ENCODE peak calls at places on chromosomes 3 and 15, in four cellular contexts. B is HepG2, X is GM12878, C is H1. J is an unnamed sample.

GRCh38 chr15:51076898-51077564 is 17.7 kb downstream of the TNFAIP8L3 start:
- DNase-seq in X (peak), B (no peak), C (peak), J (peak)

GRCh38 chr3:48077835-48078234 is 61.6 kb upstream of the MAP4 start:
- DNase-seq in B (no peak), X (no peak), C (no peak), J (no peak)

GRCh38 chr15:89559865-89560264 is 15.4 kb upstream of the TICRR start:
- DNase-seq in B (no peak), C (no peak), X (no peak), J (no peak)

GRCh38 chr3:117447419-117447818 is 737.8 kb downstream of the TUSC7 start:
- DNase-seq in B (no peak), C (no peak), X (no peak), J (no peak)

GRCh38 chr3:60703956-60704736 is 547.1 kb downstream of the FHIT start:
- DNase-seq in B (no peak), X (no peak), C (no peak), J (no peak)

GRCh38 chr3:196219194-196219969 is 3.0 kb downstream of the SLC51A start:
- DNase-seq in B (no peak), C (no peak), X (peak), J (no peak)

GRCh38 chr3:94423566-94423965 is 360.7 kb downstream of the NSUN3 start:
- DNase-seq in B (no peak), X (no peak), C (no peak), J (no peak)

GRCh38 chr15:48627260-48627969 is 18.1 kb downstream of the FBN1 start:
- DNase-seq in B (no peak), C (no peak), X (no peak), J (no peak)

GRCh38 chr3:35675621-35676020 is 36.3 kb downstream of the ARPP21 start:
- DNase-seq in B (no peak), C (no peak), X (no peak), J (no peak)

GRCh38 chr3:195897081-195897852 is 11.1 kb downstream of the TNK2 start:
- DNase-seq in C (no peak), X (no peak), B (no peak), J (no peak)

GRCh38 chr3:127114337-127115070 is 78.4 kb upstream of the PRR23E start:
- DNase-seq in C (no peak), B (no peak), X (no peak), J (no peak)

GRCh38 chr3:43895573-43895972 is 204.8 kb downstream of the ABHD5 start:
- DNase-seq in B (no peak), C (no peak), X (no peak), J (no peak)

GRCh38 chr15:48191574-48192225 is at the start of gene CTXN2:
- DNase-seq in X (no peak), C (peak), B (no peak), J (no peak)

GRCh38 chr3:9203317-9203716 is 46.1 kb downstream of the SRGAP3 start:
- DNase-seq in C (no peak), B (no peak), X (no peak), J (no peak)

GRCh38 chr15:88661766-88662556 is 23.1 kb downstream of the ISG20 start:
- DNase-seq in X (no peak), B (no peak), C (no peak), J (no peak)

GRCh38 chr3:4822568-4822967 is 156.7 kb upstream of the BHLHE40 start:
- DNase-seq in C (no peak), X (no peak), B (no peak), J (no peak)

GRCh38 chr3:155701882-155702465 is 42.9 kb downstream of the PLCH1 start:
- DNase-seq in X (no peak), B (peak), C (no peak), J (no peak)

GRCh38 chr3:134803051-134803505 is 8.0 kb downstream of the EPHB1 start:
- DNase-seq in X (peak), C (peak), B (no peak), J (no peak)

GRCh38 chr3:98900265-98901031 is 1.0 kb downstream of the DCBLD2 start:
- DNase-seq in X (no peak), C (no peak), B (no peak), J (no peak)

GRCh38 chr3:5019411-5020261 is 40.4 kb downstream of the BHLHE40 start:
- DNase-seq in B (no peak), X (no peak), C (no peak), J (no peak)

GRCh38 chr15:100900136-100900894 is 18.8 kb upstream of the LRRK1 start:
- DNase-seq in X (no peak), C (no peak), B (no peak), J (no peak)

GRCh38 chr3:177905173-177905894 is 630.9 kb upstream of the KCNMB2 start:
- DNase-seq in X (no peak), C (no peak), B (no peak), J (no peak)

GRCh38 chr3:115980709-115981108 is 357.4 kb downstream of the GAP43 start:
- DNase-seq in C (no peak), B (no peak), X (no peak), J (no peak)

GRCh38 chr3:10365791-10366190 is 44.9 kb upstream of the SEC13 start:
- DNase-seq in C (no peak), B (no peak), X (no peak), J (no peak)

GRCh38 chr3:119809249-119810017 is 27.5 kb downstream of the NR1I2 start:
- DNase-seq in X (no peak), C (no peak), B (no peak), J (peak)

GRCh38 chr15:94456246-94456645 is 224.9 kb downstream of the MCTP2 start:
- DNase-seq in X (no peak), B (no peak), C (no peak), J (no peak)

GRCh38 chr15:58077427-58077826 is 11.9 kb upstream of the ALDH1A2 start:
- DNase-seq in C (no peak), B (peak), X (no peak), J (no peak)

GRCh38 chr15:89171136-89172072 is 50.0 kb downstream of the RLBP1 start:
- DNase-seq in C (peak), X (no peak), B (peak), J (peak)

GRCh38 chr15:65077981-65078352 is 1.4 kb downstream of the KBTBD13 start:
- DNase-seq in X (no peak), B (no peak), C (peak), J (peak)

GRCh38 chr3:16145176-16145575 is 29.3 kb upstream of the GALNT15 start:
- DNase-seq in C (no peak), B (no peak), X (no peak), J (no peak)

GRCh38 chr3:168956087-168956486 is 707.4 kb downstream of the MECOM start:
- DNase-seq in X (no peak), B (no peak), C (no peak), J (no peak)

GRCh38 chr3:8846176-8846575 is 76.8 kb upstream of the OXTR start:
- DNase-seq in X (no peak), B (no peak), C (no peak), J (no peak)

GRCh38 chr3:51670053-51670666 is 892 bp upstream of the TEX264 start:
- DNase-seq in C (no peak), X (no peak), B (no peak), J (no peak)

DNA sequence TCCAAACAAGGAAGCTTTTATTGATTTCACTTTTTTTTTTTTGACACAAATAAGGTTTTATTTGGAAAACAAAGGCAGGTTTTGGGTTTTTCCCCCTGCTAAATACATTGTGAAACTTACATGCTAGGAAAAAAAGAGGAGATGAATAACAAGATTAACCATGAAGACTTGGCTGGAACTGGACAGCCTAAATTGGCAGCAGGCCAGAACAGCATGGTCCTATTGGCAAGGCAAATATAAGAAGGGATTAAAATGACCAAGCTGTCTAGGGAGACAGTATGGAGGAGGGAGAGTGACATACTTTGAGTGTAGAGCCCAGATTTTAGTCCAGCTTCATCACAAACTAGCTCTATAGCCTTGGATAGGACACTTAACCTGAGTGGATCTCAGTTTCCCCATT is 63.9 kb upstream of the BBX start:
- DNase-seq in B (no peak), C (no peak), X (no peak), J (no peak)
- TF ChIP-seq ATF2 in B (no peak), C (no peak), X (no peak), J (no peak)

GRCh38 chr3:61807865-61808276 is 246.5 kb downstream of the PTPRG start:
- DNase-seq in X (no peak), B (peak), C (no peak), J (no peak)
- TF ChIP-seq ATF3 in X (no peak), B (no peak), C (no peak), J (no peak)

GRCh38 chr3:18505056-18505455 is 79.9 kb upstream of the SATB1 start:
- DNase-seq in X (no peak), B (no peak), C (no peak), J (no peak)

GRCh38 chr3:18500322-18500721 is 75.2 kb upstream of the SATB1 start:
- DNase-seq in C (no peak), X (no peak), B (no peak), J (no peak)

GRCh38 chr3:18501679-18502343 is 76.7 kb upstream of the SATB1 start:
- DNase-seq in C (no peak), B (no peak), X (no peak), J (no peak)

GRCh38 chr3:18494251-18494650 is 69.1 kb upstream of the SATB1 start:
- DNase-seq in C (no peak), X (no peak), B (no peak), J (no peak)

DNA sequence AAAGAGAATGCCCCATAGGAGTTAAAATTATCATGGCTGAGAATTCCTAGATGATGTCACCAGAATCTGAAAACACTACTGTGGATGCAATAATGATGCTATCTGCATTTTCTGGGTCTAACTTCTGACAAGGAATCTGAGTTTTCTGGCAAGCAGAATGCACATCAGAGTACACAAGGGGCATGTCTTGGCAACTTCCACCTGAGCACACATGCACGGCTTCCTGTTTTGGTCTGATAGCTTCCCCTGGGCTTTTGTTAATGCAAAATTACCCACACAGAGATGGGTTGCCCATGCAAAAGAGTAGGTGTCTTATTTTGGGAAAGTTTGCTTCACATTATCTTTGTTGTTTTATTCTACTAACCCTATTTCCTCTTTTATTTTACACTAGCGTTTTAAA is 74.1 kb upstream of the SATB1 start:
- DNase-seq in B (no peak), C (no peak), X (peak), J (no peak)
- TF ChIP-seq ATF2 in B (no peak), C (no peak), X (no peak), J (no peak)

GRCh38 chr3:46811615-46812236 is 51.5 kb downstream of the MYL3 start:
- DNase-seq in B (no peak), C (peak), X (no peak), J (peak)
- TF ChIP-seq ATF3 in B (no peak), C (no peak), X (no peak), J (no peak)

DNA sequence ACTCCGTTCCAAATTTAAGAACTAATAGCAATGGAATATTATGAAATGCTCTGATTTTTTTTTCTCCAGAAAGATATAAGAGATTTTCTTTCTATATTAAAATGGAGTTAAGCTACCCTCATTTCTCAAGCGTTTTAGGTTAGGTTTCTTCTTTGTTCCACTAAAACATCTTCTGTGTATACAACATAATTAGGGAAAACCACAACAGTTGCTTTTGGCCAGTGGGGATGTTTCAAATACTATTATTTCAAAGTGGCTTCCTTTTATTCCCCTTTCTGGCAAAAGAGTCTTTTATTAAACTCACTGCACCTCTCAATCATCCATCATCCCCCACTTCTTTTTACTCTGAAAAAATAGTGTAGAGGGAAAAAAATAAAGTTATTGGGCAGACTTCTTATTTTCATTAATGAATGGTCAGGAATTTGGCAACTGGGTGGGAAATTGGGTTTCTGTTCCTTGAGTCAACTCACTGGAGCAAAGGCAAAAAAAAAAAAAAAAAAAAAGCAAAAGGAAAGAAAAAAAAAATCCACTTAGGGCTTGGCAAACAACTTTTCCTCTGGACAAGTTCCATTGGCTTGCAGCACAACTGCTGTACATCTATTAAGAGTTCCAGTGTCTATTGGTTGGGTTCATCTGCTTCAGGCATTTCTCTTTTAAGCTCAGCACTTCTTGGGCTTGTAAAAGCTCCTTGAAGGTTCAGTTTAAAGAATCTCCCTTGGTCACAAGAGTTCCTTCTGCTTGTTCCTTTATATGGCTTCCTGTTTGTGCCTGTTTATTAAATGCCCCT is 963.4 kb downstream of the ROBO1 start:
- DNase-seq in B (no peak), C (no peak), X (no peak), J (no peak)
- TF ChIP-seq ATF2 in B (no peak), C (no peak), X (no peak), J (no peak)

GRCh38 chr15:78854973-78855372 is 17.7 kb upstream of the MORF4L1 start:
- DNase-seq in C (no peak), B (no peak), X (no peak), J (no peak)

GRCh38 chr15:78853500-78853899 is 19.2 kb upstream of the MORF4L1 start:
- DNase-seq in X (no peak), B (no peak), C (no peak), J (no peak)

GRCh38 chr15:78859971-78860733 is 12.5 kb upstream of the MORF4L1 start:
- DNase-seq in B (peak), X (peak), C (peak), J (peak)

GRCh38 chr15:78850926-78851600 is 21.6 kb upstream of the MORF4L1 start:
- DNase-seq in X (no peak), C (no peak), B (peak), J (no peak)

DNA sequence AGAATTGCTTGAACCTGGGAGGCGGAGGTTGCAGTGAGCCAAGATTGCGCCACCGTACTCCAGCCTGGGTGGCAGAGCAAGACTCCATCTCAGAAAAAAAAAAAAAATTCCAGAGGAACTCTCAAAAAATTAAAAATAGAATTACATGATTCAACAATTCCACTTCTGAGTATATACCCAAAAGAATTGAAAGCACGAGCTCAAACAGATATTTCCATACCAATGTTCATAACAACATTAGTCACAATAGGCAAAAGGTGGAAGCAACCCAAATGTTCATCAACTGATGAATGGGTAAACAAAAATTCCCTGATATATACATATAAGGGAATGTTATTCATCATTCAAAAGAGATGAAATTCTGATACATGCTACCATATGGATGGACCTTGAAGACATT is 16.9 kb upstream of the MORF4L1 start:
- DNase-seq in C (no peak), B (no peak), X (no peak), J (no peak)
- TF ChIP-seq ATF3 in C (no peak), B (no peak), X (no peak), J (no peak)

DNA sequence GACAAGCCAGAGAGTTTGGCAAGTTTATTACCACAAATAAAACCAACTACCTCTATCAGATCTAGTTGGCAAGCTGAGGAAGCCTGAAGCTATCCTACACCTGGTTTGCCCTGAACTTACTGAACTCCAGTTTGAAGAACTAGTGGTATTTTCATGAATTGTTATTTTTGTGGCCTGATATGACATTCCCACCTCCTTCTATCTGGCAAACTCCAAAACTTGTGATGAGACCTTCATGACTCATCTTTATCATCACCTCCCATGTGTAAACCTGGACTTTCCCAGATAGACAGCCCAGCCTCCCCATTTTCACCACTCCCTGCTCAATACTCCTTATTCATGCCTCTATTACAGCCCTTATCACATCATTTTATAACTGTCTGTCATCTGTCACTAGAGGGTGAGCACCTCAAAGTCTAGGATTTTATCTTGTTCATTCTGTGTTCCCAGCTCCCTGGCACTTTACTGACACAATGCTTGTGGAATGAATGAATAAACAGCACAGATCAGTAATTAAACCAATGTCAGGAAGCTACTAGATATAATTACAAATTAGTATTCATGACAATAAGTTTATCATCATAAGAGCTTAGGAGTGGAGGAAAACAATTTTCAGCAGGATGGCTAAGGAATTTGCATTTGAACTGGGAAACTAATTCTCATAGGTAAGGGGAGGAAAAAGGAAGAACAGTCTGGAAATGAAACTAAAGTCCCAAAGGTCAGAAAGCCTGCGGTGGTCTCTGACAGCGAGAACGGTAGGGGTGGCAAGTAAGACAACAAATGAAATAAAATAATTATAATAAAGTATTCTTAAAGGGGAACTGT is 13.2 kb upstream of the TRANK1 start:
- DNase-seq in B (no peak), X (no peak), C (no peak), J (no peak)
- TF ChIP-seq ATF2 in B (no peak), X (no peak), C (no peak), J (no peak)

DNA sequence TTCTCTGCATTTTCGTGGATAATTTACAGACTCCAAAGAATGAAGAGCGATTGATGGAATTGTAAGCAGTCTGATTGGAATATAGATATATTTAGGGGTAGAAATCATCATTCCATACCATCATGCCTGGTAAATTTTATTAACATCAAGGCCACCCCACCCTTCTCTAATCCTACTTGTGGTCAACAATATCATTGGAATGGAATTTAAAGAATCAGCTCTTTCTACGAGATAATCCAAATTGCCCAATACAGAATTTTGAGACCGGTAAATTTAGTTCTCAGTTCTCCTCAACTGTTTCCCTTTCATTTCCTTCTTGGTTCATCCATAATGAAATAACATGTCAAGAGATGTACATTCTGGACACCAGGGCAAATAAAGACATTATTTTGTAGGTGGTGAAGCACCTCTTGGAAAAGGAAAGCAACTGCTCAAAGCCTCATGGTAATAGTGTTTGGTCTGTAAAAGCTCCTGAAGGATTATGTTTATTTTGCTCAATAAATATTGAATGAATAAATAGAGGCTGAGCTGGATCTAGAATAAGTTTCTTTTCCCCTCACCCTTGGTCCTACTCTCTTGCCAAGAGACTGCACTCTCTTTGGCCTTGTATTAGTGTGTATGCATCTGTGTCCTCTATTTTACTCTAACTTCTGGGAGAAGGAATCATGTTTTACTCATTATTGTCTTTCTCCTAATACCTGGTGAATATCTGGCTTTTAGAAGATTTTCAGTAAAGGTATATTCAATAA is 133.7 kb upstream of the BCL6 start:
- DNase-seq in C (no peak), X (no peak), B (no peak), J (no peak)
- TF ChIP-seq ATF3 in C (no peak), X (no peak), B (no peak), J (no peak)

DNA sequence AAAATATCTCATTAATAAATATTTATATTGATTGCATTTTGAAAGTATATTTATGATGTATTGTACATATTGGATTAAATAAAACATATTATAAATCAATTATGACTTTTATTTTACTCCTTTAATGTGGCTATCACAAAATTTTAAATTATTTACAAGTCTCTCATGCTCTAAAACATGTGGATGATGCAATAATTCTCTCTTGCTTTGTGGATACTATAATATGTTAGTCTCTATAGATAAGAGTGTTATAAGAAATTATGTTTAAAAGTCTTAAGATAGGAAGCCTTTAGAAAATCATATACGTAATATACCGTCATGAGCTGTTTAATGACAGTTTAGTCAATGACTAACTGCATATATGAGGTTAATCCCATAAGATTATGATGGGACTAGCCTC is 547.4 kb upstream of the ALCAM start:
- DNase-seq in C (no peak), X (no peak), B (no peak), J (no peak)
- TF ChIP-seq ATF2 in C (no peak), X (no peak), B (no peak), J (no peak)

J was measured in WTC11.